ENCODE peak calls at places on chromosomes 13 and 19, in six cellular contexts. One of them, this sample, is unnamed.

GRCh38 chr13:48231080-48231479 is 1.9 kb upstream of the ITM2B start:
- DNase-seq in endothelial cell of umbilical vein: peak; percentile 60
- DNase-seq in dorsolateral prefrontal cortex: no peak
- DNase-seq in breast epithelium: no peak
- DNase-seq in mucosa of descending colon: no peak
- DNase-seq in WTC11: no peak
- DNase-seq in this sample: peak; percentile 39

GRCh38 chr19:42206871-42207755 is 10.4 kb downstream of the DEDD2 start:
- DNase-seq in WTC11: no peak
- DNase-seq in endothelial cell of umbilical vein: no peak
- DNase-seq in mucosa of descending colon: no peak
- DNase-seq in breast epithelium: no peak
- DNase-seq in dorsolateral prefrontal cortex: no peak
- DNase-seq in this sample: no peak

GRCh38 chr13:76764916-76765315 is 121.3 kb downstream of the KCTD12 start:
- DNase-seq in mucosa of descending colon: no peak
- DNase-seq in WTC11: no peak
- DNase-seq in endothelial cell of umbilical vein: no peak
- DNase-seq in dorsolateral prefrontal cortex: no peak
- DNase-seq in breast epithelium: no peak
- DNase-seq in this sample: no peak

GRCh38 chr19:46639356-46640061 is 3.5 kb upstream of the GNG8 start:
- DNase-seq in endothelial cell of umbilical vein: no peak
- DNase-seq in breast epithelium: no peak
- DNase-seq in mucosa of descending colon: peak; percentile 65
- DNase-seq in WTC11: no peak
- DNase-seq in dorsolateral prefrontal cortex: no peak
- DNase-seq in this sample: peak; percentile 31

GRCh38 chr19:6239401-6239844 is 40.4 kb downstream of the MLLT1 start:
- DNase-seq in dorsolateral prefrontal cortex: no peak
- DNase-seq in endothelial cell of umbilical vein: peak; percentile 77
- DNase-seq in mucosa of descending colon: peak; percentile 16
- DNase-seq in breast epithelium: no peak
- DNase-seq in WTC11: no peak
- DNase-seq in this sample: no peak

GRCh38 chr13:78298657-78299056 is 304.7 kb downstream of the POU4F1 start:
- DNase-seq in mucosa of descending colon: no peak
- DNase-seq in endothelial cell of umbilical vein: peak; percentile 13
- DNase-seq in dorsolateral prefrontal cortex: no peak
- DNase-seq in breast epithelium: no peak
- DNase-seq in WTC11: no peak
- DNase-seq in this sample: no peak

GRCh38 chr19:3125900-3126524 is 9.8 kb upstream of the GNA15 start:
- DNase-seq in breast epithelium: no peak
- DNase-seq in mucosa of descending colon: peak; percentile 86
- DNase-seq in endothelial cell of umbilical vein: peak; percentile 53
- DNase-seq in WTC11: peak; percentile 85
- DNase-seq in dorsolateral prefrontal cortex: no peak
- DNase-seq in this sample: no peak

GRCh38 chr13:20489185-20489820 is 36.4 kb downstream of the CRYL1 start:
- DNase-seq in endothelial cell of umbilical vein: no peak
- DNase-seq in breast epithelium: no peak
- DNase-seq in dorsolateral prefrontal cortex: peak; percentile 61
- DNase-seq in WTC11: no peak
- DNase-seq in mucosa of descending colon: no peak
- DNase-seq in this sample: peak; percentile 73

GRCh38 chr19:45173816-45174215 is 4.2 kb downstream of the TRAPPC6A start:
- DNase-seq in mucosa of descending colon: no peak
- DNase-seq in breast epithelium: no peak
- DNase-seq in endothelial cell of umbilical vein: no peak
- DNase-seq in dorsolateral prefrontal cortex: no peak
- DNase-seq in WTC11: no peak
- DNase-seq in this sample: no peak

GRCh38 chr19:15101479-15102082 is 5.6 kb upstream of the SYDE1 start:
- DNase-seq in breast epithelium: no peak
- DNase-seq in endothelial cell of umbilical vein: peak; percentile 75
- DNase-seq in mucosa of descending colon: no peak
- DNase-seq in WTC11: peak; percentile 84
- DNase-seq in dorsolateral prefrontal cortex: no peak
- DNase-seq in this sample: peak; percentile 72

GRCh38 chr19:398719-399118 is 10.2 kb downstream of the C2CD4C start:
- DNase-seq in breast epithelium: peak; percentile 47
- DNase-seq in mucosa of descending colon: no peak
- DNase-seq in endothelial cell of umbilical vein: no peak
- DNase-seq in dorsolateral prefrontal cortex: no peak
- DNase-seq in WTC11: no peak
- DNase-seq in this sample: no peak

GRCh38 chr13:45492538-45492937 is 27.8 kb downstream of the COG3 start:
- DNase-seq in mucosa of descending colon: no peak
- DNase-seq in WTC11: no peak
- DNase-seq in endothelial cell of umbilical vein: no peak
- DNase-seq in breast epithelium: no peak
- DNase-seq in dorsolateral prefrontal cortex: no peak
- DNase-seq in this sample: no peak

GRCh38 chr13:45490068-45490467 is 25.3 kb downstream of the COG3 start:
- DNase-seq in breast epithelium: no peak
- DNase-seq in mucosa of descending colon: no peak
- DNase-seq in dorsolateral prefrontal cortex: no peak
- DNase-seq in WTC11: no peak
- DNase-seq in endothelial cell of umbilical vein: peak; percentile 14
- DNase-seq in this sample: no peak
- TF ChIP-seq CTCF in breast epithelium: no peak
- TF ChIP-seq CTCF in mucosa of descending colon: no peak
- TF ChIP-seq CTCF in dorsolateral prefrontal cortex: no peak
- TF ChIP-seq CTCF in WTC11: no peak
- TF ChIP-seq CTCF in endothelial cell of umbilical vein: no peak
- TF ChIP-seq CTCF in this sample: no peak

DNA sequence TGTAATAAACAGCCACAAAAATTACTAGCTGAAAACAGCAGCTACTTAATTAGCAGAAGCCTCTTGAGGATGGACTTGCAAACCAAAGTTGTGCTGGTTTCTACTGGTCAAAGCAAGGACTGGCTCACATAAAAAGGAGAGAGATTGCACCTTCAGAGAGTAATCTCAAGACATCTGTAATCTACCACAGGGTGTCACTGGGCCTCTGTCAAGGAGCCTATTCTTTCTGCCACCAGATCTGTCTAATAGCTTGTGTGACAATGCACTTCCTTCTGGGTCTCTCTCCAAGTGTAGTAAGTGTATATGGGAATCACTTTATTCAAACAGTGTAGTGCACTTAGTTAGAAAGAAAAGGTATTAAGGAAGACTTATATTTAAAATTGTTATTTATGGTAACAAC is 24.4 kb upstream of the ZNF561 start:
- DNase-seq in breast epithelium: no peak
- DNase-seq in dorsolateral prefrontal cortex: no peak
- DNase-seq in WTC11: no peak
- DNase-seq in endothelial cell of umbilical vein: no peak
- DNase-seq in mucosa of descending colon: no peak
- DNase-seq in this sample: no peak
- TF ChIP-seq CTCF in breast epithelium: no peak
- TF ChIP-seq CTCF in dorsolateral prefrontal cortex: no peak
- TF ChIP-seq CTCF in WTC11: no peak
- TF ChIP-seq CTCF in endothelial cell of umbilical vein: no peak
- TF ChIP-seq CTCF in mucosa of descending colon: no peak
- TF ChIP-seq CTCF in this sample: no peak

GRCh38 chr13:111459803-111460547 is 139.5 kb downstream of the TEX29 start:
- DNase-seq in endothelial cell of umbilical vein: no peak
- DNase-seq in WTC11: no peak
- DNase-seq in dorsolateral prefrontal cortex: no peak
- DNase-seq in mucosa of descending colon: no peak
- DNase-seq in breast epithelium: no peak
- DNase-seq in this sample: no peak

GRCh38 chr13:111458739-111459138 is 138.3 kb downstream of the TEX29 start:
- DNase-seq in breast epithelium: no peak
- DNase-seq in dorsolateral prefrontal cortex: peak; percentile 13
- DNase-seq in WTC11: no peak
- DNase-seq in mucosa of descending colon: no peak
- DNase-seq in endothelial cell of umbilical vein: no peak
- DNase-seq in this sample: no peak

GRCh38 chr13:111462221-111462764 is 141.9 kb downstream of the TEX29 start:
- DNase-seq in dorsolateral prefrontal cortex: peak; percentile 23
- DNase-seq in breast epithelium: no peak
- DNase-seq in WTC11: no peak
- DNase-seq in endothelial cell of umbilical vein: no peak
- DNase-seq in mucosa of descending colon: no peak
- DNase-seq in this sample: no peak

GRCh38 chr13:111461445-111462149 is 141.2 kb downstream of the TEX29 start:
- DNase-seq in dorsolateral prefrontal cortex: peak; percentile 18
- DNase-seq in breast epithelium: no peak
- DNase-seq in endothelial cell of umbilical vein: no peak
- DNase-seq in mucosa of descending colon: no peak
- DNase-seq in WTC11: no peak
- DNase-seq in this sample: peak; percentile 6

DNA sequence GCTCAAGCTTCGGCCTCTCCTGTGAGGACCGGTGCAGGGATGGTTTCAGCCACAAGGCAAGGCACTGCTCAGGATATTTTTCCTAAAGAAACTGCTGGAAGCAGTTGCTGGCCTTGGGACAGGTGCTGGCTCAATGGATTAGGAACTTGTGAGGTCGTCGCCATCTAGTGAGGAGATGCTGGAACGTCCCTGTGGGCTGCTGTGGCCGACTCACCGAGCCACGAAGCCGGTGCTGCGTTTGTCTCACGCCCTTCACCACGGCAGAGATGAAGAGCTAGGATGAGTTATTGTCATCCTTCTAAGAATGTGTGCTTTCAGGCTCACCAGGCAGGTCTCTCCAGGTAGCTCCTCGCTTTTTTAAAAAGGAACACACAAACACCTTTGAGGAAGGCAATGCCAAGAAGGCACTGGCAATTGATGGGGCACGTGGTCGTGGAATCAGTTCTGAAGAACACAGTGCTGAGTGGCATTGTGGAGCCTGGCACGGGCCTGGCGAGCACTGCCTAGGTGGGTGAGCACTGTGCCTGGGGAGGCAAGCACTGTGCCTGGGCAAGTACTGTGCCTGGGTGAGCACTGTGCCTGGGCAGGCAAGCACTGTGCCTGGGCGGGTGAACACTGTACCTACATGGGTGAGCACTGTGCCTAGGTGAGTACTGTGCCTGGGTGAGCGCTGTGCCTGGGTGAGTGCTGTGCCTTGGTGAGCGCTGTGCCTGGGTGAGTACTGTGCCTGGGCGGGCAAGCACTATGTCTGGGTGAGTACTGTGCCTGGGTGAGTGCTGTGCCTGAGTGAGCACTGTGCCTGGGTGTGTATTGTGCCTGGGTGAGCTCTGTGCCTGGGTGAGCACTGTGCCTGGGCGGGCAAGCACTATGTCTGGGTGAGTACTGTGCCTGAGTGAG is 140.4 kb downstream of the TEX29 start:
- DNase-seq in dorsolateral prefrontal cortex: peak; percentile 74
- DNase-seq in endothelial cell of umbilical vein: no peak
- DNase-seq in mucosa of descending colon: no peak
- DNase-seq in WTC11: peak; percentile 56
- DNase-seq in breast epithelium: no peak
- DNase-seq in this sample: peak; percentile 83
- TF ChIP-seq CTCF in dorsolateral prefrontal cortex: peak; percentile 72
- TF ChIP-seq CTCF in endothelial cell of umbilical vein: peak; percentile 19
- TF ChIP-seq CTCF in mucosa of descending colon: no peak
- TF ChIP-seq CTCF in WTC11: no peak
- TF ChIP-seq CTCF in breast epithelium: peak; percentile 45
- TF ChIP-seq CTCF in this sample: peak; percentile 46

GRCh38 chr13:39419068-39419467 is 183.9 kb downstream of the LHFPL6 start:
- DNase-seq in dorsolateral prefrontal cortex: no peak
- DNase-seq in WTC11: no peak
- DNase-seq in breast epithelium: no peak
- DNase-seq in endothelial cell of umbilical vein: no peak
- DNase-seq in mucosa of descending colon: no peak
- DNase-seq in this sample: no peak

GRCh38 chr13:39417643-39418042 is 185.3 kb downstream of the LHFPL6 start:
- DNase-seq in WTC11: peak; percentile 31
- DNase-seq in breast epithelium: no peak
- DNase-seq in endothelial cell of umbilical vein: peak; percentile 74
- DNase-seq in mucosa of descending colon: no peak
- DNase-seq in dorsolateral prefrontal cortex: no peak
- DNase-seq in this sample: no peak

GRCh38 chr13:39415403-39415802 is 187.6 kb downstream of the LHFPL6 start:
- DNase-seq in dorsolateral prefrontal cortex: peak; percentile 60
- DNase-seq in endothelial cell of umbilical vein: peak; percentile 78
- DNase-seq in breast epithelium: no peak
- DNase-seq in WTC11: peak; percentile 56
- DNase-seq in mucosa of descending colon: no peak
- DNase-seq in this sample: peak; percentile 73

GRCh38 chr13:39418424-39418823 is 184.6 kb downstream of the LHFPL6 start:
- DNase-seq in mucosa of descending colon: no peak
- DNase-seq in breast epithelium: no peak
- DNase-seq in dorsolateral prefrontal cortex: no peak
- DNase-seq in endothelial cell of umbilical vein: no peak
- DNase-seq in WTC11: no peak
- DNase-seq in this sample: no peak

DNA sequence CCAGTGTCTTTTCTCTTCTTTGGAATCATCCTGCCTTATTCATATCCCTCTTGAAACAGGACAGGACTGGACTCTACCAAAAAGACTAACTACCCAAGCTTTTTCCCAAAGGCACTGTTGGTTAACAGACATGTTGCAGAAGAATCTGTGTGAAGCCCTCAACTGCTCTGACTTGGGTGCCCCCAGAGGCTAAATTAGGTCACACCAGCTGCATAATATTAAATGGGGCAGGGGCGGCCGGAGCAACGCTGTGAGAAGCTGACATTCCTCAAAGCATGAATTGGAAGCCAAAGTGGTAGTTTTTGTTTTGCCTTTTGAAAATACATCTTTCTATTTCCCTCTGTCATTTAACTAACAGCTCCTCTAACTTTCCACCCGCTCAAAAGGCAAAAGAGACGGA is 185.9 kb downstream of the LHFPL6 start:
- DNase-seq in breast epithelium: no peak
- DNase-seq in endothelial cell of umbilical vein: no peak
- DNase-seq in mucosa of descending colon: no peak
- DNase-seq in WTC11: peak; percentile 45
- DNase-seq in dorsolateral prefrontal cortex: peak; percentile 37
- DNase-seq in this sample: no peak
- TF ChIP-seq CTCF in breast epithelium: no peak
- TF ChIP-seq CTCF in endothelial cell of umbilical vein: no peak
- TF ChIP-seq CTCF in mucosa of descending colon: no peak
- TF ChIP-seq CTCF in WTC11: peak; percentile 18
- TF ChIP-seq CTCF in dorsolateral prefrontal cortex: no peak
- TF ChIP-seq CTCF in this sample: no peak

This sample was measured in testis.